ENCODE peak calls at places on chromosomes 7 and 10, in five cellular contexts. U, Q, D, W and P are unnamed samples. For H3K9me3, the result is how much of the 10 kb centered on the place peaks cover.

GRCh38 chr7:22061781-22062180 is 116.1 kb upstream of the CDCA7L start:
- DNase-seq in W (no peak), Q (no peak), D (no peak), U (no peak), P (no peak)

GRCh38 chr10:71134732-71135211 is 77.6 kb upstream of the UNC5B start:
- DNase-seq in U (no peak), Q (no peak), W (no peak), D (no peak), P (no peak)

GRCh38 chr7:1922071-1922869 is 252.2 kb downstream of the ELFN1 start:
- DNase-seq in U (peak), D (no peak), W (no peak), Q (no peak), P (no peak)

GRCh38 chr10:65328486-65328885 is 1597.3 kb upstream of the LRRTM3 start:
- DNase-seq in W (no peak), U (no peak), D (no peak), Q (no peak), P (no peak)

GRCh38 chr10:117666131-117666530 is 123.6 kb downstream of the EMX2 start:
- DNase-seq in W (no peak), Q (no peak), D (no peak), U (no peak), P (no peak)

GRCh38 chr7:5578441-5579024 is 154.9 kb upstream of the TNRC18 start:
- DNase-seq in Q (no peak), D (no peak), U (no peak), W (no peak), P (no peak)

GRCh38 chr7:381211-382117 is 91.5 kb downstream of the FOXL3 start:
- DNase-seq in Q (no peak), D (no peak), W (no peak), U (no peak), P (no peak)

GRCh38 chr10:45553155-45553554 is 119.4 kb downstream of the ZFAND4 start:
- DNase-seq in D (no peak), W (no peak), U (no peak), Q (no peak), P (no peak)

GRCh38 chr10:20990604-20991003 is 93.5 kb upstream of the NEBL start:
- DNase-seq in U (no peak), Q (no peak), D (no peak), W (no peak), P (peak)

GRCh38 chr10:69449841-69450240 is 1.4 kb upstream of the TSPAN15 start:
- DNase-seq in U (peak), D (no peak), Q (no peak), W (no peak), P (peak)

GRCh38 chr10:99905971-99906370 is 103.8 kb downstream of the DNMBP start:
- DNase-seq in Q (no peak), U (no peak), D (no peak), W (no peak), P (no peak)

GRCh38 chr7:20597339-20597738 is 18.1 kb upstream of the ABCB5 start:
- DNase-seq in D (no peak), W (no peak), U (no peak), Q (no peak), P (no peak)

GRCh38 chr7:20594023-20594422 is 21.4 kb upstream of the ABCB5 start:
- DNase-seq in W (no peak), U (no peak), D (no peak), Q (no peak), P (no peak)

GRCh38 chr7:20595971-20596370 is 19.5 kb upstream of the ABCB5 start:
- DNase-seq in Q (no peak), W (no peak), U (no peak), D (no peak), P (no peak)

GRCh38 chr7:20598479-20599419 is 16.7 kb upstream of the ABCB5 start:
- DNase-seq in Q (no peak), D (no peak), W (no peak), U (no peak), P (peak)

DNA sequence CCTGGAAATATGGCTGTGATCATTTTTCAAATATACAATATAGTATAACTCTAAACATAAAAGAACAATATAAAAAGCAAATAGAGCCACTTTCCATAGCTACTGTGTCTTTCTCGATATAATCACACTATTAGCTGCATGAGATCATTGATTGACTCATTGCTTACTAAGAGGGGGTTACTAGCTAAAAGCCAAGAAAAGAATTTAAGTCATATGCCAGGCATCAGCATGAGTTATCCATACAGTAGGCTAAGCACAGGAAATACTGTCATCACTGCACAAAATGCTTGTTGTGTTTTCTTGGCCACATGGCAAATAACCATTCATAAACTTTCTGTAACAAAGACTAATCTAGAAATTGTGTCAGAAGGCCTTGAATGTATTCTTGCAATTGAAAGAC is 18.8 kb upstream of the ABCB5 start:
- DNase-seq in W (no peak), U (no peak), D (no peak), Q (no peak), P (no peak)
- H3K4me3 ChIP-seq in W (no peak), U (no peak), D (no peak), Q (no peak), P (no peak)

DNA sequence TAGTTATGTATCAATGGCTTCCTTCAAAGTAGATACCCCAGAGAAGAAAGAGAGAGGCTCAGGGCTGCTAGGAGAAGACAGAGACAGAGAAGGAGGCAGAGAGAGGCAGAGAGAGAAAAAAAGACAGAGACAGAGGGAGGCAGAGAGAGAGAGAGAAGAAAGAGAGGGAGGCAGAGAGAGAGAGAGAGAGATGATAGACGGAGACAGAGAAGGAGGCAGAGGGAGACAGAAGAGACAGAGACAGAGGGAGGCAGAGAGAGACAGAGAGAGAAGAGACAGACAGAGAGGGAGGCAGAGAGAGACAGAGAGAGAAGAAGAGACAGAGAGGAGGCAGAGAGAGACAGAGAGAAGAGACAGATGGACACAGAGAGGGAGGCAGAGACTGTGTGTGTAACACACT is 187.9 kb downstream of the DNAJB6 start:
- DNase-seq in D (no peak), Q (no peak), W (no peak), U (no peak), P (no peak)
- H3K9me3 ChIP-seq in D (under half), Q (under half), W (under half), U (under half), P (under half)

GRCh38 chr7:73717991-73718405 is 1.5 kb downstream of the STX1A start:
- DNase-seq in W (no peak), Q (no peak), U (peak), D (no peak), P (peak)
- H3K4me3 ChIP-seq in W (no peak), Q (peak), U (no peak), D (peak), P (no peak)

GRCh38 chr10:131258256-131258655 is 53.3 kb downstream of the TCERG1L start:
- DNase-seq in U (no peak), Q (no peak), W (no peak), D (no peak), P (no peak)

GRCh38 chr10:131260452-131261211 is 50.9 kb downstream of the TCERG1L start:
- DNase-seq in U (no peak), W (no peak), Q (no peak), D (no peak), P (no peak)

GRCh38 chr10:131261890-131262289 is 49.6 kb downstream of the TCERG1L start:
- DNase-seq in U (no peak), W (no peak), Q (no peak), D (no peak), P (no peak)

GRCh38 chr10:131259535-131259934 is 52.0 kb downstream of the TCERG1L start:
- DNase-seq in W (no peak), Q (no peak), U (no peak), D (no peak), P (no peak)

DNA sequence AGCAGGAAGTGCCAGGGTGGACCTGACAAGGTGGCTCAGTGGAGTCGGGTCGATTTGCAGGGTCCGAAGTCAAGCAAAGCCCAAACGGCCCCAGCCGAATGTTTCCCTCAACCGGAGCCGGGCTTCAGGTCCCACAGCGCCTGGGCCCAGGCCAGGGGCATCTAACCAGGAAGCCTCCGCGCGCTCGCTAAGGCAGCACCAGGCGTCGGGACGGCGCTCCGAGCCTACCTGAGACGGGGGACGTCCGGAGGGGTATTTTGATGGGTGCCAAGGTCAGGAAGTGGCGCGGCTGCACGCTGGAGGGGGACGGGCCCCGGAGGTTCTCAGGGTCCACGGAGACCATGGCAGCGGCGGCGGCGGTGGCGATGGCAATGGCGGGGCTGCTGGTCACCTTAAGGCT is 51.5 kb downstream of the TCERG1L start:
- DNase-seq in W (no peak), U (no peak), Q (no peak), D (no peak), P (no peak)
- H3K9me3 ChIP-seq in W (under half), U (under half), Q (under half), D (under half), P (under half)

DNA sequence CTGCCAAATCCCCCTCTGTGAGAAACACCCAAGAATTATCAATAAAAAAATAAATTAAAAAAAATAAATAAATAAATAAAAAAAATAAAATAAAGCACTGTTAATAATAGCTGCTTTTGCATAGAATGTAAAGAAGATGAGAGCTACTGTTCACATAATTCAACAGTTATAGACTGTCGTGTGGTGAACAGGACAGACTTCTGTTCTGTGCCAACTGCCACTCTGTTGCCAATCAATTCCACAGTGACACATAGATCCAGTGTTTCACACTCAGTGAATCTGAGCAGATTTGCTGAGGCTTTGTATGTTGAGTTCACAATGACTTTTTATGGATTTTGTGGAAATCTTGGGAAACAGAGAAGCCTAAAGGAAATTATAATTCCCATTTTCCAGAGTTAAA is 14.9 kb downstream of the ARHGAP19 start:
- DNase-seq in U (no peak), W (no peak), D (no peak), Q (no peak), P (no peak)
- H3K4me3 ChIP-seq in U (no peak), W (no peak), D (no peak), Q (no peak), P (no peak)